ENCODE peak calls at places on chromosomes 3 and 15, in four cellular contexts. D is stomach, R is GM23338, O is suprapubic skin. G is an unnamed sample.
A peak's percentile ranks its signal among the peaks of the same experiment; 100 is the strongest.

GRCh38 chr3:126132751-126133511 is 47.5 kb downstream of the ALDH1L1 start:
- DNase-seq in O (peak; percentile 69), R (peak; percentile 82), D (peak; percentile 22), G (peak; percentile 71)

GRCh38 chr15:38702178-38702912 is 137.7 kb upstream of the RASGRP1 start:
- DNase-seq in D (peak; percentile 85), O (no peak), R (peak; percentile 37), G (no peak)

GRCh38 chr15:91116379-91117067 is 16.5 kb downstream of the SV2B start:
- DNase-seq in O (no peak), D (no peak), R (no peak), G (no peak)

GRCh38 chr3:39050020-39050419 is 1.7 kb downstream of the SCN11A start:
- DNase-seq in O (no peak), D (no peak), R (no peak), G (no peak)

GRCh38 chr3:73868688-73869315 is 244.1 kb upstream of the PDZRN3 start:
- DNase-seq in D (peak; percentile 41), O (no peak), R (peak; percentile 71), G (no peak)

GRCh38 chr15:68408526-68408925 is 23.4 kb downstream of the ITGA11 start:
- DNase-seq in O (peak; percentile 21), R (no peak), D (peak; percentile 4), G (peak; percentile 77)

GRCh38 chr3:140771030-140771677 is 93.3 kb downstream of the TRIM42 start:
- DNase-seq in R (no peak), O (no peak), D (no peak), G (no peak)

GRCh38 chr15:26887926-26888666 is 21.2 kb downstream of the GABRA5 start:
- DNase-seq in O (no peak), R (no peak), D (peak; percentile 44), G (peak; percentile 60)

GRCh38 chr15:99076109-99076508 is 28.8 kb upstream of the SYNM start:
- DNase-seq in O (no peak), D (no peak), R (no peak), G (no peak)

GRCh38 chr3:172142074-172143059 is 103.0 kb downstream of the FNDC3B start:
- DNase-seq in D (no peak), R (no peak), O (no peak), G (no peak)

GRCh38 chr15:83207622-83208356 is at the start of gene HDGFL3:
- DNase-seq in O (peak; percentile 87), D (peak; percentile 46), R (peak; percentile 75), G (no peak)

GRCh38 chr3:150544726-150545125 is 1.6 kb downstream of the SERP1 start:
- DNase-seq in D (no peak), O (no peak), R (no peak), G (no peak)

GRCh38 chr3:13827256-13827655 is 52.6 kb downstream of the WNT7A start:
- DNase-seq in D (no peak), O (no peak), R (no peak), G (no peak)

GRCh38 chr3:47394140-47394855 is 13.5 kb downstream of the PTPN23 start:
- DNase-seq in O (no peak), R (no peak), D (no peak), G (no peak)

GRCh38 chr3:143865302-143865701 is 17.0 kb upstream of the SLC9A9 start:
- DNase-seq in D (no peak), O (no peak), R (no peak), G (no peak)

GRCh38 chr15:99568548-99569352 is 3.0 kb downstream of the MEF2A start:
- DNase-seq in R (peak; percentile 43), O (no peak), D (no peak), G (no peak)

GRCh38 chr15:95475067-95475466 is 855.4 kb upstream of the NR2F2 start:
- DNase-seq in O (no peak), D (no peak), R (no peak), G (no peak)

GRCh38 chr3:162719684-162720341 is 1223.2 kb downstream of the OTOL1 start:
- DNase-seq in O (no peak), R (no peak), D (no peak), G (no peak)
- TF ChIP-seq POLR2AphosphoS5 in O (no peak), R (no peak), D (no peak), G (no peak)

GRCh38 chr3:129619726-129620162 is 13.3 kb upstream of the PLXND1 start:
- DNase-seq in R (no peak), O (peak; percentile 62), D (no peak), G (no peak)
- H3K4me1 ChIP-seq in R (no peaks in the 10 kb centered on the region), O (peaks cover 76% of the 10 kb centered on the region), D (peaks cover 76% of the 10 kb centered on the region), G (peaks cover 51% of the 10 kb centered on the region)

GRCh38 chr3:186786810-186787375 is 3.5 kb downstream of the EIF4A2 start:
- DNase-seq in O (no peak), D (no peak), R (no peak), G (no peak)

GRCh38 chr3:186785517-186786018 is 2.2 kb downstream of the EIF4A2 start:
- DNase-seq in O (no peak), R (no peak), D (no peak), G (no peak)

GRCh38 chr3:186789554-186790260 is 6.3 kb downstream of the EIF4A2 start:
- DNase-seq in O (no peak), R (no peak), D (no peak), G (no peak)

GRCh38 chr3:186788482-186789370 is 5.3 kb downstream of the EIF4A2 start:
- DNase-seq in R (no peak), O (no peak), D (no peak), G (no peak)

GRCh38 chr3:186787642-186788481 is 4.5 kb downstream of the EIF4A2 start:
- DNase-seq in O (no peak), D (no peak), R (no peak), G (no peak)
- TF ChIP-seq POLR2AphosphoS5 in O (no peak), D (no peak), R (peak; percentile 26), G (no peak)

GRCh38 chr3:177830411-177830849 is 633.1 kb upstream of the TBL1XR1 start:
- DNase-seq in D (no peak), O (no peak), R (no peak), G (no peak)
- H3K4me1 ChIP-seq in D (peaks cover 7% of the 10 kb centered on the region), O (peaks cover 15% of the 10 kb centered on the region), R (no peaks in the 10 kb centered on the region), G (peaks cover 23% of the 10 kb centered on the region)

GRCh38 chr3:65854606-65855304 is 184.0 kb downstream of the MAGI1 start:
- DNase-seq in O (no peak), D (no peak), R (peak; percentile 21), G (no peak)

GRCh38 chr3:65855370-65856100 is 183.2 kb downstream of the MAGI1 start:
- DNase-seq in O (no peak), D (no peak), R (peak; percentile 17), G (no peak)

GRCh38 chr3:65857327-65857726 is 181.4 kb downstream of the MAGI1 start:
- DNase-seq in D (no peak), O (no peak), R (no peak), G (no peak)

GRCh38 chr3:65858749-65859148 is 180.0 kb downstream of the MAGI1 start:
- DNase-seq in D (no peak), O (no peak), R (no peak), G (no peak)

GRCh38 chr3:65856907-65857306 is 181.8 kb downstream of the MAGI1 start:
- DNase-seq in D (no peak), R (no peak), O (no peak), G (no peak)
- TF ChIP-seq POLR2AphosphoS5 in D (no peak), R (no peak), O (no peak), G (no peak)

GRCh38 chr3:103495186-103495585 is 1060.4 kb downstream of the ZPLD1 start:
- DNase-seq in D (no peak), R (no peak), O (no peak), G (no peak)
- H3K4me1 ChIP-seq in D (no peaks in the 10 kb centered on the region), R (no peaks in the 10 kb centered on the region), O (no peaks in the 10 kb centered on the region), G (no peaks in the 10 kb centered on the region)

GRCh38 chr3:157082305-157082981 is 77.5 kb downstream of the CCNL1 start:
- DNase-seq in R (no peak), D (peak; percentile 17), O (no peak), G (peak; percentile 87)
- TF ChIP-seq POLR2AphosphoS5 in R (no peak), D (no peak), O (no peak), G (no peak)

GRCh38 chr3:177594096-177594495 is 396.8 kb upstream of the TBL1XR1 start:
- DNase-seq in D (no peak), O (no peak), R (no peak), G (no peak)
- H3K4me1 ChIP-seq in D (peaks cover 17% of the 10 kb centered on the region), O (peaks cover 87% of the 10 kb centered on the region), R (peaks cover 36% of the 10 kb centered on the region), G (peaks cover 82% of the 10 kb centered on the region)

GRCh38 chr3:120742198-120743080 is at the start of the genes GTF2E1 and RABL3:
- DNase-seq in D (peak; percentile 98), R (peak; percentile 100), O (peak; percentile 98), G (peak; percentile 100)
- TF ChIP-seq POLR2AphosphoS5 in D (peak; percentile 67), R (peak; percentile 85), O (no peak), G (peak; percentile 89)

G was measured in vagina.